ENCODE peak calls at places on chromosomes 12 and 14, in ten cellular contexts. D, N, Z, E, O, K, V, R, J and T are unnamed samples. For H3K36me3, the result is how much of the 10 kb centered on the place peaks cover.

GRCh38 chr14:103329421-103330347 is 4.4 kb upstream of the EIF5 start:
- DNase-seq in Z (peak), K (no peak), N (no peak), D (no peak), J (no peak), V (no peak), O (no peak), R (no peak), E (no peak), T (peak)

GRCh38 chr12:93989913-93990312 is 158.5 kb upstream of the PLXNC1 start:
- DNase-seq in Z (no peak), N (no peak), D (no peak), O (no peak), V (no peak), J (no peak), R (peak), K (no peak), E (no peak), T (no peak)

GRCh38 chr12:112907415-112908157 is 824 bp downstream of the OAS1 start:
- DNase-seq in E (no peak), R (no peak), V (peak), K (no peak), O (no peak), N (no peak), D (no peak), J (no peak), Z (no peak), T (no peak)

GRCh38 chr12:92571844-92572543 is 130.8 kb upstream of the PLEKHG7 start:
- DNase-seq in R (no peak), V (no peak), K (no peak), O (no peak), D (no peak), J (no peak), Z (no peak), N (no peak), E (no peak), T (no peak)

GRCh38 chr14:55355922-55356321 is 55.7 kb downstream of the ATG14 start:
- DNase-seq in E (no peak), K (no peak), N (no peak), O (no peak), V (no peak), Z (no peak), R (no peak), D (peak), J (no peak), T (no peak)

GRCh38 chr14:67941456-67942018 is 122.0 kb downstream of the RAD51B start:
- DNase-seq in R (peak), N (no peak), E (no peak), D (no peak), J (no peak), O (no peak), Z (no peak), K (no peak), V (no peak), T (peak)

GRCh38 chr14:106276326-106277267 is 750.2 kb downstream of the TMEM121 start:
- DNase-seq in V (no peak), K (no peak), R (no peak), Z (no peak), N (no peak), J (no peak), E (no peak), O (no peak), D (no peak), T (no peak)

GRCh38 chr12:63967781-63968180 is 123.3 kb downstream of the SRGAP1 start:
- DNase-seq in O (no peak), V (no peak), N (no peak), K (no peak), J (no peak), R (no peak), D (no peak), Z (no peak), E (no peak), T (peak)

GRCh38 chr14:60214003-60214402 is 35.0 kb upstream of the PPM1A start:
- DNase-seq in D (no peak), Z (no peak), E (no peak), J (no peak), O (no peak), K (no peak), R (no peak), N (no peak), V (no peak), T (no peak)

GRCh38 chr12:100789146-100789545 is 5.4 kb upstream of the ANO4 start:
- DNase-seq in E (no peak), O (no peak), V (no peak), N (no peak), J (no peak), Z (no peak), R (peak), D (no peak), K (no peak), T (peak)

GRCh38 chr12:110109037-110109836 is 14.9 kb upstream of the IFT81 start:
- DNase-seq in R (peak), O (peak), J (peak), Z (peak), E (peak), N (peak), V (peak), K (peak), D (no peak), T (peak)

GRCh38 chr12:25958254-25959068 is at the start of gene RASSF8:
- DNase-seq in E (peak), O (peak), R (peak), V (peak), K (peak), Z (peak), N (no peak), J (peak), D (peak), T (peak)

GRCh38 chr12:29255061-29255460 is 106.0 kb downstream of the FAR2 start:
- DNase-seq in Z (no peak), R (no peak), O (no peak), N (no peak), K (no peak), D (no peak), V (no peak), J (no peak), E (peak), T (no peak)

GRCh38 chr14:56554301-56554700 is 25.3 kb upstream of the TMEM260 start:
- DNase-seq in E (no peak), O (no peak), N (no peak), K (no peak), V (no peak), R (no peak), D (no peak), J (no peak), Z (no peak), T (no peak)

GRCh38 chr14:89440997-89441909 is 24.2 kb upstream of the FOXN3 start:
- DNase-seq in N (no peak), E (no peak), Z (no peak), R (no peak), D (peak), O (no peak), K (no peak), V (no peak), J (peak), T (no peak)

GRCh38 chr14:59346796-59347510 is 118.2 kb downstream of the GPR135 start:
- DNase-seq in E (no peak), D (no peak), Z (no peak), V (no peak), K (no peak), R (no peak), O (no peak), J (no peak), N (no peak), T (no peak)

GRCh38 chr14:95191445-95192199 is 34.3 kb upstream of the DICER1 start:
- DNase-seq in Z (no peak), N (no peak), E (no peak), D (no peak), J (no peak), K (no peak), R (no peak), V (no peak), O (no peak), T (no peak)

GRCh38 chr12:88172844-88173407 is 30.8 kb downstream of the TMTC3 start:
- DNase-seq in E (no peak), O (no peak), D (no peak), K (no peak), Z (no peak), J (no peak), N (no peak), R (peak), V (no peak), T (peak)

GRCh38 chr12:117606024-117606423 is 244.6 kb upstream of the NOS1 start:
- DNase-seq in Z (no peak), N (no peak), J (no peak), R (no peak), E (no peak), O (no peak), K (no peak), D (no peak), V (no peak), T (no peak)

GRCh38 chr14:69358233-69358963 is 39.7 kb downstream of the ERH start:
- DNase-seq in N (no peak), J (no peak), R (no peak), K (no peak), Z (no peak), V (no peak), O (no peak), E (no peak), D (no peak), T (no peak)

GRCh38 chr14:100304825-100305445 is 1.3 kb downstream of the SLC25A29 start:
- DNase-seq in O (peak), V (no peak), N (no peak), K (peak), E (no peak), Z (peak), D (peak), R (peak), J (no peak), T (peak)

GRCh38 chr12:31715283-31715825 is 13.5 kb downstream of the AMN1 start:
- DNase-seq in J (no peak), K (no peak), R (no peak), D (no peak), E (no peak), Z (no peak), V (no peak), N (no peak), O (no peak), T (peak)

GRCh38 chr12:12872139-12872933 is 19.0 kb upstream of the GPRC5A start:
- DNase-seq in N (peak), Z (peak), K (no peak), V (no peak), E (no peak), J (no peak), O (no peak), D (no peak), R (peak), T (peak)

GRCh38 chr12:28409892-28410291 is 219.6 kb downstream of the CCDC91 start:
- DNase-seq in D (no peak), N (no peak), Z (no peak), E (no peak), R (no peak), V (no peak), K (no peak), O (no peak), J (no peak), T (peak)

GRCh38 chr14:36510078-36510799 is 9.8 kb downstream of the NKX2-1 start:
- DNase-seq in R (no peak), Z (peak), O (no peak), V (no peak), N (no peak), E (peak), K (no peak), J (no peak), D (no peak), T (peak)

GRCh38 chr12:29427964-29428363 is 47.0 kb upstream of the ERGIC2 start:
- DNase-seq in R (peak), N (no peak), V (no peak), D (no peak), K (no peak), E (peak), O (no peak), J (no peak), Z (no peak), T (no peak)

GRCh38 chr14:32438511-32438910 is 109.4 kb downstream of the AKAP6 start:
- DNase-seq in O (no peak), K (no peak), R (no peak), J (no peak), Z (no peak), E (no peak), D (no peak), N (no peak), V (no peak), T (no peak)

GRCh38 chr12:115079760-115080159 is 395.8 kb upstream of the TBX3 start:
- DNase-seq in R (peak), E (no peak), O (no peak), V (no peak), J (no peak), D (no peak), K (no peak), N (no peak), Z (no peak), T (peak)

GRCh38 chr12:128754275-128754674 is 69.5 kb downstream of the SLC15A4 start:
- DNase-seq in V (no peak), Z (no peak), N (no peak), D (no peak), R (no peak), J (no peak), O (no peak), E (no peak), K (no peak), T (peak)

GRCh38 chr14:93120952-93121834 is 5.5 kb upstream of the ITPK1 start:
- DNase-seq in O (no peak), J (no peak), Z (no peak), K (no peak), E (no peak), V (no peak), N (no peak), R (no peak), D (no peak), T (no peak)

GRCh38 chr12:76318773-76319594 is 29.2 kb downstream of the BBS10 start:
- DNase-seq in R (no peak), E (no peak), O (no peak), V (no peak), D (no peak), Z (no peak), J (no peak), K (no peak), N (no peak), T (peak)

GRCh38 chr12:117367006-117367638 is 5.7 kb upstream of the NOS1 start:
- DNase-seq in R (peak), V (peak), K (peak), E (peak), J (peak), Z (peak), D (peak), O (peak), N (peak), T (peak)

GRCh38 chr12:123790901-123791486 is 28.9 kb downstream of the DNAH10 start:
- DNase-seq in V (no peak), N (no peak), O (no peak), K (no peak), E (no peak), R (no peak), J (no peak), Z (no peak), D (no peak), T (no peak)

GRCh38 chr12:85423947-85424346 is 143.9 kb downstream of the ALX1 start:
- DNase-seq in R (no peak), J (no peak), N (no peak), E (no peak), K (no peak), D (no peak), O (no peak), V (no peak), Z (no peak), T (no peak)

GRCh38 chr14:48914382-48914781 is 671.8 kb downstream of the RPS29 start:
- DNase-seq in E (no peak), K (no peak), O (no peak), N (no peak), Z (no peak), D (no peak), V (no peak), J (no peak), R (no peak), T (no peak)

GRCh38 chr12:80068173-80068572 is 31.2 kb upstream of the OTOGL start:
- DNase-seq in D (peak), N (no peak), Z (no peak), R (no peak), O (no peak), K (no peak), V (no peak), E (no peak), J (no peak), T (no peak)

GRCh38 chr14:81122326-81122725 is 98.4 kb downstream of the GTF2A1 start:
- DNase-seq in D (no peak), J (no peak), K (no peak), V (no peak), O (no peak), N (no peak), E (no peak), R (no peak), Z (no peak), T (no peak)

GRCh38 chr12:53754196-53754595 is 2.4 kb upstream of the CISTR start:
- DNase-seq in N (no peak), K (no peak), R (no peak), V (peak), D (no peak), Z (no peak), J (no peak), E (no peak), O (no peak), T (no peak)

GRCh38 chr12:119338593-119339363 is 4.2 kb downstream of the CCDC60 start:
- DNase-seq in K (no peak), Z (no peak), J (no peak), O (no peak), R (no peak), N (no peak), D (no peak), E (no peak), V (no peak), T (no peak)

GRCh38 chr14:23528555-23528954 is 23.0 kb downstream of the ZFHX2 start:
- DNase-seq in N (no peak), O (no peak), J (no peak), E (peak), R (peak), D (no peak), Z (no peak), V (no peak), K (no peak), T (no peak)
- TF ChIP-seq CTCF in N (peak), O (no peak), J (no peak), E (peak), R (peak), D (peak), Z (no peak), V (no peak), K (peak), T (no peak)

DNA sequence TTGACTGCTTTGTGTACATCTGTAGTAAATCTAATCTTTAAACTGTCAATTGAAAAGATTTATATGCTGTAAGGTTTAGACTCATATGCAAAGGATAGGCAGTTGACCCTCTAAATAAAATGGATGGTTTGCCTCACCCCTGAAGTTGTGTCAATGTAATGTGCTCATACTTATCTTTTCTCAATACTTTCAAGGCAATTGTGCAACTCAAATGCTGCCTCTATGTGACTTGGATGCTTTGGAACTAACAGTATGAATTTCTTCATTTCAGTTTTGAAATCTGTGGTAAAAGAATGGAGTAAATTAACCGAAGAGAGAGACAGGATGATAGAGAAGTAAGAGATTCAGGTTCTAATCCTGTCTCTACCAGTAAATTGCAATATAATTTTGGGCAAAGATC is 9.7 kb downstream of the PDE6H start:
- DNase-seq in J (no peak), O (no peak), E (no peak), R (no peak), K (no peak), D (no peak), N (no peak), V (no peak), Z (no peak), T (no peak)
- H3K4me3 ChIP-seq in J (no peak), O (no peak), E (no peak), R (no peak), K (no peak), D (no peak), N (no peak), V (no peak), Z (no peak), T (no peak)

GRCh38 chr12:7137868-7138267 is 7.7 kb downstream of the CLSTN3 start:
- DNase-seq in V (no peak), Z (no peak), E (no peak), K (no peak), R (no peak), J (no peak), O (no peak), D (no peak), N (no peak), T (peak)

GRCh38 chr12:7141351-7142005 is 11.3 kb downstream of the CLSTN3 start:
- DNase-seq in Z (no peak), D (no peak), K (no peak), R (no peak), N (no peak), V (no peak), O (no peak), E (no peak), J (no peak), T (no peak)

GRCh38 chr12:7136676-7137075 is 6.5 kb downstream of the CLSTN3 start:
- DNase-seq in D (no peak), R (no peak), Z (no peak), N (no peak), V (no peak), K (no peak), O (no peak), E (no peak), J (no peak), T (no peak)

GRCh38 chr12:7142057-7142644 is 12.0 kb downstream of the CLSTN3 start:
- DNase-seq in D (peak), N (no peak), E (peak), R (peak), V (peak), J (no peak), O (no peak), Z (peak), K (no peak), T (peak)

GRCh38 chr12:7139213-7139612 is 9.0 kb downstream of the CLSTN3 start:
- DNase-seq in O (no peak), J (no peak), Z (no peak), N (no peak), D (no peak), E (no peak), R (no peak), K (no peak), V (no peak), T (no peak)
- H3K36me3 ChIP-seq in O (half or more), J (half or more), Z (under half), N (under half), D (under half), E (under half), R (under half), K (under half), V (under half), T (under half)

GRCh38 chr12:2624543-2625266 is 170.1 kb upstream of the FKBP4 start:
- DNase-seq in O (no peak), R (peak), V (no peak), D (peak), E (peak), K (no peak), J (no peak), N (no peak), Z (no peak), T (peak)
- TF ChIP-seq CTCF in O (no peak), R (peak), V (no peak), D (peak), E (peak), K (peak), J (no peak), N (peak), Z (no peak), T (peak)

GRCh38 chr14:77372304-77372841 is 4.5 kb downstream of the TMED8 start:
- DNase-seq in Z (no peak), D (no peak), O (no peak), R (peak), J (no peak), K (no peak), N (no peak), E (no peak), V (no peak), T (peak)
- H3K4me3 ChIP-seq in Z (no peak), D (no peak), O (no peak), R (no peak), J (no peak), K (no peak), N (no peak), E (no peak), V (no peak), T (no peak)

DNA sequence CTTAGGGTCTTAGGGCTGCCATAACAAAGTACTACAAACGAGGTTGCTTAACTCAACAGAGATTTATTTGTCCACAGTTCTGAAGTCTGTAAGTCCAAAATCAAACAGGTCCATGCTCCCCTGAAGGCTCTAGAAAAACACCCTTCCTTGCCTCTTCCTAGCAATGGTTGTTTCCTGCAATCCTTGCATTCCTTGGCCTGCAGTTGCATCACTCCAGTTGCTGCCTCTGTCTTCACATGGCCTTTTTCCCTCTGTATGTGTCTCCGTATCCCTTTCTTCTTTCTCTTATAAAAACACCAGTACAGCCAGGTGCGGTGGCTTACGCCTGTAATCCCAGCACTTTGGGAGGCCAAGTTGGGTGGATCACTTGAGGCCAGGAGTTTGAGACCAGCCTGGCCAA is 17.4 kb downstream of the KCNMB4 start:
- DNase-seq in E (no peak), V (no peak), N (no peak), O (no peak), Z (no peak), D (no peak), R (no peak), J (no peak), K (no peak), T (no peak)
- H3K36me3 ChIP-seq in E (under half), V (under half), N (under half), O (under half), Z (under half), D (under half), R (under half), J (under half), K (under half), T (under half)

DNA sequence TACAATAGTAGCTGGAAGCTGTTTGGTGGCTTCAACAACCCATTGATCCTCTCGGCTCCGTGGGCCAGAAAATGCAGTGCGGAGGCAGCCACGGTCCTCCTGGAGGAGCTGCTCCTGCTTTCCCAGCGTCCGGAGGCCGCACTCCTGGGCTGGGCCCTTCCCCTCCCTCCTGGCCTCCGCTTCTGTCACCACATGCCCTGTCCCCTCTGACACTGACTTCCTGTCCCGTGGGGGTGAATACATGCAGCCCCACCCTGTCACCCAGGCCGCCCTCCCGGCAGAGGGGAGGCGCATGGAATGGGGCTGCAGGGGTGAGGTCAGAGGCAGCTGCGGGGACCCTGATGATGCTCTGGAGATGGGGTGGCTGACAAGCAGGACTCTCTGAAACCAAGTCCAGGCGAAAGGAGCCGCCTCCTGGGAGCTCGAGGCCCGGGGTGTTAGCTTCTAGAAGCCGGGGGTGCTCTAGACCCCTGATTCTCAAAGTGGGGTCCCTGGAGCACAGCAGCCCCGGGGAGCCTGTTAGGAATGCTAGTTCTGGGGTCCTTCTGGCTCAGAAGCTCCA is 32.2 kb downstream of the NOC4L start:
- DNase-seq in D (no peak), Z (no peak), J (no peak), R (no peak), V (no peak), E (no peak), K (no peak), O (no peak), N (no peak), T (no peak)
- TF ChIP-seq CTCF in D (no peak), Z (no peak), J (no peak), R (no peak), V (no peak), E (no peak), K (no peak), O (no peak), N (no peak), T (no peak)